ENCODE peak calls at places on chromosomes 12 and 14, in nine cellular contexts. O, S, F, G, U, V, W, D and Q are unnamed samples.

GRCh38 chr14:61247935-61248334 is 33.2 kb downstream of the TMEM30B start:
- DNase-seq in D (no peak), G (no peak), S (peak), O (no peak), F (no peak), V (no peak), U (no peak), W (no peak), Q (no peak)

GRCh38 chr12:41486718-41487117 is 298.6 kb downstream of the PDZRN4 start:
- DNase-seq in W (no peak), F (no peak), V (no peak), G (no peak), D (no peak), U (no peak), O (peak), S (no peak), Q (peak)

GRCh38 chr12:62749586-62749985 is 185.4 kb downstream of the PPM1H start:
- DNase-seq in D (no peak), U (no peak), F (no peak), W (no peak), G (no peak), S (no peak), V (no peak), O (no peak), Q (no peak)

GRCh38 chr12:63313139-63313538 is 162.1 kb upstream of the AVPR1A start:
- DNase-seq in G (no peak), V (no peak), O (no peak), W (no peak), F (no peak), D (no peak), U (no peak), S (no peak), Q (no peak)

GRCh38 chr14:30445852-30446251 is 113.1 kb upstream of the G2E3 start:
- DNase-seq in S (no peak), V (no peak), F (no peak), G (no peak), D (no peak), W (no peak), U (no peak), O (no peak), Q (no peak)

GRCh38 chr12:123478762-123479161 is 20.8 kb downstream of the SNRNP35 start:
- DNase-seq in D (no peak), W (peak), F (peak), U (no peak), O (peak), V (no peak), S (peak), G (peak), Q (no peak)

GRCh38 chr14:65287264-65288131 is 125.0 kb upstream of the FUT8 start:
- DNase-seq in S (no peak), W (no peak), F (no peak), D (no peak), U (no peak), V (peak), O (no peak), G (no peak), Q (no peak)

GRCh38 chr14:71574976-71575375 is 357.3 kb upstream of the RGS6 start:
- DNase-seq in W (no peak), D (no peak), O (peak), G (no peak), V (no peak), U (peak), S (peak), F (no peak), Q (peak)

GRCh38 chr12:12505544-12506501 is 56.8 kb downstream of the DUSP16 start:
- DNase-seq in G (no peak), W (no peak), O (peak), S (peak), D (no peak), F (no peak), V (peak), U (peak), Q (peak)

GRCh38 chr14:55077691-55078151 is 26.3 kb downstream of the MAPK1IP1L start:
- DNase-seq in U (no peak), G (no peak), W (no peak), S (no peak), V (no peak), O (peak), F (no peak), D (no peak), Q (no peak)

GRCh38 chr12:65462506-65462905 is 184.0 kb downstream of the MSRB3 start:
- DNase-seq in W (no peak), G (no peak), U (no peak), D (no peak), V (no peak), O (no peak), F (no peak), S (no peak), Q (no peak)

GRCh38 chr14:37145395-37145794 is 27.0 kb downstream of the SLC25A21 start:
- DNase-seq in D (no peak), O (no peak), W (no peak), F (no peak), G (no peak), S (peak), V (no peak), U (no peak), Q (no peak)

GRCh38 chr12:29562167-29562776 is 64.8 kb upstream of the OVCH1 start:
- DNase-seq in G (no peak), S (peak), D (peak), O (peak), U (peak), V (no peak), W (no peak), F (no peak), Q (no peak)

GRCh38 chr12:4030938-4031702 is 157.9 kb upstream of the PARP11 start:
- DNase-seq in V (no peak), W (peak), G (peak), S (peak), O (peak), F (peak), D (peak), U (peak), Q (peak)

GRCh38 chr12:22271036-22271435 is 63.5 kb downstream of the ST8SIA1 start:
- DNase-seq in F (no peak), V (no peak), D (no peak), U (peak), O (peak), W (no peak), G (no peak), S (peak), Q (peak)

GRCh38 chr14:20998139-20998538 is 954 bp upstream of the SLC39A2 start:
- DNase-seq in O (no peak), D (no peak), W (no peak), F (no peak), G (no peak), S (peak), U (no peak), V (no peak), Q (no peak)

GRCh38 chr14:93592786-93593185 is 162.0 kb downstream of the UNC79 start:
- DNase-seq in O (no peak), F (no peak), D (no peak), S (no peak), W (no peak), V (no peak), G (no peak), U (no peak), Q (no peak)

GRCh38 chr14:73203527-73203926 is 33.8 kb upstream of the PAPLN start:
- DNase-seq in S (no peak), O (no peak), F (no peak), D (no peak), W (no peak), U (no peak), G (no peak), V (no peak), Q (no peak)

GRCh38 chr12:96850676-96851075 is 56.4 kb upstream of the NEDD1 start:
- DNase-seq in F (no peak), W (no peak), D (no peak), S (no peak), V (no peak), U (no peak), G (no peak), O (no peak), Q (no peak)

GRCh38 chr12:19999793-20000138 is 368.6 kb upstream of the PDE3A start:
- DNase-seq in W (no peak), S (no peak), U (no peak), V (no peak), O (no peak), F (no peak), G (no peak), D (no peak), Q (no peak)

GRCh38 chr14:23492618-23493272 is 23.2 kb downstream of the NGDN start:
- DNase-seq in F (no peak), V (no peak), S (peak), G (no peak), D (no peak), W (no peak), U (no peak), O (peak), Q (no peak)

GRCh38 chr12:12660201-12660600 is 35.8 kb downstream of the GPR19 start:
- DNase-seq in V (no peak), S (no peak), U (no peak), W (no peak), D (no peak), G (no peak), F (no peak), O (peak), Q (no peak)

GRCh38 chr12:6914246-6914947 is at the start of gene ENO2:
- DNase-seq in V (peak), S (peak), G (peak), W (peak), O (peak), F (peak), U (no peak), D (peak), Q (no peak)

GRCh38 chr12:3972576-3972975 is 99.4 kb upstream of the PARP11 start:
- DNase-seq in S (no peak), G (no peak), D (no peak), V (no peak), U (no peak), W (no peak), F (no peak), O (no peak), Q (no peak)

GRCh38 chr14:75861161-75861621 is 120.6 kb downstream of the TGFB3 start:
- DNase-seq in F (no peak), U (peak), V (no peak), S (peak), O (peak), W (no peak), G (no peak), D (peak), Q (no peak)

GRCh38 chr12:75996907-75997447 is 34.6 kb downstream of the PHLDA1 start:
- DNase-seq in W (no peak), S (peak), U (no peak), V (no peak), D (no peak), F (no peak), O (peak), G (no peak), Q (no peak)

GRCh38 chr14:90293766-90294471 is 37.6 kb downstream of the PSMC1 start:
- DNase-seq in D (no peak), F (no peak), S (no peak), G (no peak), U (no peak), O (no peak), W (no peak), V (no peak), Q (no peak)

GRCh38 chr12:52229836-52230343 is 3.2 kb upstream of the KRT7 start:
- DNase-seq in O (no peak), D (no peak), S (no peak), W (no peak), U (no peak), G (no peak), F (no peak), V (no peak), Q (no peak)

GRCh38 chr12:113133036-113133435 is 2.5 kb downstream of the RASAL1 start:
- DNase-seq in F (no peak), G (no peak), D (no peak), W (no peak), V (no peak), U (no peak), O (no peak), S (no peak), Q (no peak)

GRCh38 chr12:14961466-14962155 is at the start of gene ARHGDIB:
- DNase-seq in D (no peak), S (no peak), W (no peak), F (no peak), G (peak), O (peak), V (peak), U (no peak), Q (no peak)

GRCh38 chr12:59632408-59632807 is 36.6 kb downstream of the SLC16A7 start:
- DNase-seq in O (peak), V (no peak), U (peak), W (no peak), S (peak), D (no peak), F (no peak), G (no peak), Q (no peak)

GRCh38 chr12:78146365-78146772 is 315.7 kb downstream of the NAV3 start:
- DNase-seq in U (peak), V (peak), D (no peak), F (no peak), W (no peak), O (peak), G (no peak), S (peak), Q (no peak)

GRCh38 chr12:107731376-107731775 is 29.6 kb downstream of the PRDM4 start:
- DNase-seq in V (peak), U (no peak), F (no peak), S (peak), G (no peak), O (no peak), W (no peak), D (no peak), Q (no peak)
- H3K4me3 ChIP-seq in V (no peak), U (no peak), F (no peak), S (no peak), G (no peak), O (no peak), W (no peak), D (no peak), Q (no peak)

GRCh38 chr12:101959607-101960006 is 82.2 kb downstream of the DRAM1 start:
- DNase-seq in S (no peak), U (no peak), F (no peak), W (no peak), G (no peak), O (no peak), V (no peak), D (no peak), Q (no peak)

GRCh38 chr12:101951002-101951670 is 73.8 kb downstream of the DRAM1 start:
- DNase-seq in O (no peak), F (no peak), G (no peak), W (no peak), V (no peak), D (no peak), S (no peak), U (no peak), Q (no peak)

GRCh38 chr12:101957251-101957650 is 79.9 kb downstream of the DRAM1 start:
- DNase-seq in W (no peak), F (no peak), S (peak), G (no peak), U (peak), V (no peak), O (no peak), D (no peak), Q (no peak)

DNA sequence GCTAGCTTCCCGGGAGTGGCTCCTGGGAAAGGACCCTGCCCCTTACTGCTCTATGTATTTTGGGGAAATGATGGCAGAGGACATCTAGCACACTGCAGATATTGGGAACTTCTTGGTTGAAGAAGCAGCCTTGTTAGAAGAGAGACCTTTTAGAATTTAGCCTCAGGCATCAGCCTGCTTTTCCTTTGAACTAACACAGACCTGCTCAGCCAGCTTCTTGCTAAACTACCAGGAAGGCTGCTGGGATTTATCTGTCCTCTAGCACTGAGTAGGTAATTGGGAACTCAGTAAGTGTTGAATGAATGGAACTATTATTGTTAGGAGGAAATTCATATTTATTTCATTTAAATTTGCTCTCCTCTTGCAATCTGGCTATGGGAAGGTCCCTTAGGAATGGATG is 77.3 kb downstream of the DRAM1 start:
- DNase-seq in G (no peak), O (no peak), D (no peak), W (no peak), F (no peak), V (no peak), U (no peak), S (no peak), Q (no peak)
- H3K4me3 ChIP-seq in G (no peak), O (no peak), D (no peak), W (no peak), F (no peak), V (no peak), U (no peak), S (no peak), Q (no peak)

DNA sequence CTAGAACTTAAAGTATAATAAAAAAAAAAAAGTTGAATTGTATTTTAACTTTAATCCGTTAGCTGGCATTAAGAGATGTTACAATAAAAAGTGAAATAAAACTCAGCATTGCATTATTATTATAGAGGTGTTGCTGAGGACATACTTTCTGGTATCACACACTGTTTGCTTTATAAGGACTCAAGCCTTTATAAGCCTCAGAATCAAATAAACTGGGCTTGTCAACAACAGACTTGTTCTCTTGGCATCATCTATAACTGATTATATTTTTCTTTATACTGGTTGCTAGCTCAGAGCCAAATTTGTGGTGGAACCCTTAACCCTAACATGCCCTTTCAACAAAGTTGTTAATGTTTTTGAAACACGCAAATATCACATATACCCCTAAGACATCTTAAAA is 62.3 kb downstream of the DDHD1 start:
- DNase-seq in V (no peak), F (no peak), S (no peak), G (no peak), W (no peak), D (no peak), U (no peak), O (no peak), Q (no peak)
- H3K4me3 ChIP-seq in V (no peak), F (no peak), S (no peak), G (no peak), W (no peak), D (no peak), U (no peak), O (no peak), Q (no peak)

GRCh38 chr14:35285168-35285990 is 6.8 kb upstream of the PSMA6 start:
- DNase-seq in V (peak), G (no peak), S (peak), D (no peak), O (no peak), U (no peak), F (no peak), W (no peak), Q (no peak)

GRCh38 chr14:35285991-35286564 is 6.1 kb upstream of the PSMA6 start:
- DNase-seq in G (no peak), O (no peak), W (no peak), D (no peak), V (peak), F (no peak), U (no peak), S (no peak), Q (no peak)

GRCh38 chr14:35287481-35288013 is 4.6 kb upstream of the PSMA6 start:
- DNase-seq in O (peak), W (no peak), D (no peak), U (no peak), G (no peak), V (peak), F (no peak), S (no peak), Q (no peak)

GRCh38 chr14:35289623-35290022 is 2.6 kb upstream of the PSMA6 start:
- DNase-seq in D (no peak), F (no peak), G (no peak), O (no peak), S (no peak), W (no peak), V (no peak), U (no peak), Q (no peak)

DNA sequence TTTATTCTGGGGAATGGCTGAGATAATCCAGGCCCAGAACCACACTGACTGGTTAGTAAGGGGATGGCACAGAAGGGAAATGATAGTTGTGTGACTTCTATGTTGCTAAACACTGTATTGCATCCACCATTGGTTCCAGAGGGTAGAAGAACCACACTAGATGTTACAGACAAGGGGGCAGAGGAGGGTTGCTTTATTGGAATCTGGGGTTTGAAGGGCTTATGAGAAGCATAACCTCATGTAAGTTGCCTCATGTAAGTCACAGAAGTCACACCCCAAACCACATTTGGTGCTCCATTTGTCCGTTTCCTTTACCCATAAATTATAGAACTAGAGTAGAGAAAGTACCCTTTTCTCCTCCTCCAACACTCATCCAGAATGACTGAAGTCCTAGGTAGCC is 5.5 kb upstream of the PSMA6 start:
- DNase-seq in F (no peak), S (no peak), G (no peak), W (no peak), U (no peak), D (no peak), V (peak), O (no peak), Q (no peak)
- H3K4me3 ChIP-seq in F (no peak), S (no peak), G (no peak), W (no peak), U (no peak), D (no peak), V (peak), O (no peak), Q (no peak)

DNA sequence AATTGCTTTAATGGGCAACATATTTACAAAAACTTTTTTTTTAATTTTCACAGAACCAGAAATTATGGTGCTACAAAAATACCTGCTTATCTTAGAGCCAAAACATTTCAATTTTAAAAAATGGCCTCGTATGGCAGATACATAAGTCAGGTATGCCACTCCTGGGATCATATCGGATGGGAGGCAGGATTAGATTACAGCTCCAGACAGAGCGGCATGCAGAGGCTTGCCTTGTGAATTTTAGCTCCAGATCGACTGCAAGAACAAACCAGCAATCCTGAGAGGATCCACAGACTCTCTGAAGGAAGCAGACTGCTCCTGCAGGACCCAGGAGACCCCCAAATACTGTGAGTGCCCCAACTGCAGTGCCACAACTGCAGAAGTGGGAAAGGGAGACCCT is 169.3 kb upstream of the AMIGO2 start:
- DNase-seq in S (no peak), F (no peak), G (no peak), O (no peak), U (no peak), V (no peak), D (no peak), W (no peak), Q (no peak)
- H3K4me3 ChIP-seq in S (no peak), F (no peak), G (no peak), O (no peak), U (no peak), V (no peak), D (no peak), W (no peak), Q (no peak)

DNA sequence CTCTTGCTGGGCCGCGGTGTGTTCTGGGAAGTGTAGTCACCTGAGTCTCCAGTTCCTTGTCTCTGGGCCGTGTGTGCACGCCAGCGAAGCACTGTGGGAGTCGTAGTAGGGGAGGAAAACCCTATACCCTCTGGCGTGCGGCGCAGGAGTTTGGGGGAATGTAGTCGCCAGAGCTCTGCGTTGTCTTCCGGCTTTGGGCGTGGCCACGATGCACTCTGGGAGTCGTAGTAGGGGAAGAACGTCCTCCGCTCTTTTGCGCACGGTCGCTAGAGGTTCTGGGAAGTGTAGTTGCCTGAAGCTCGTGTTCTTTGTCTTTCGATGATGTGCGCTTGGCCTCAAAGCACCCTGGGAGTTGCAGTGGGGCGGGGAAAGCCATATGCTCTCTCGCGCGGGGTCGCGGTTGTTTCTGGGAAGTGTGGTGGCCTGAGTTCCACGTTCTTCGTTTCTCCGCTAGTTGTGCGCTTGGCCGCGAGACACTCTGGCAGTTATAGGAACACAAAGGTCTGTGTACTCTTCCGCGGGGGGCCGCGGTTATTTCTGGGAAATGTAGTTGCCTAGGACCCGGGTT is 588 bp upstream of the ZNF140 start:
- DNase-seq in G (peak), S (peak), O (peak), F (peak), D (peak), V (peak), U (peak), W (peak), Q (peak)
- H3K4me3 ChIP-seq in G (peak), S (peak), O (peak), F (peak), D (peak), V (peak), U (peak), W (peak), Q (peak)

GRCh38 chr12:120650249-120650690 is 9.8 kb downstream of the CABP1 start:
- DNase-seq in F (no peak), U (no peak), G (no peak), D (no peak), S (no peak), V (no peak), W (no peak), O (no peak), Q (no peak)
- H3K4me3 ChIP-seq in F (peak), U (no peak), G (peak), D (no peak), S (no peak), V (no peak), W (no peak), O (no peak), Q (peak)